ENCODE peak calls at places on chromosomes 3 and 15, in nine cellular contexts. Z, A, H, F, U, C, B, X and J are unnamed samples.

GRCh38 chr3:27085849-27086248 is 283.3 kb downstream of the NEK10 start:
- DNase-seq in Z (no peak), A (no peak), H (no peak), F (no peak), U (no peak), C (no peak), B (no peak), X (no peak), J (no peak)

GRCh38 chr3:71064976-71065763 is 518.4 kb downstream of the FOXP1 start:
- DNase-seq in Z (peak; percentile 61), A (peak; percentile 77), H (peak; percentile 56), F (peak; percentile 66), U (peak; percentile 76), C (peak; percentile 79), B (peak; percentile 45), X (peak; percentile 19), J (peak; percentile 80)

GRCh38 chr3:181316481-181316880 is 326.9 kb upstream of the DNAJC19 start:
- DNase-seq in Z (no peak), A (no peak), H (no peak), F (no peak), U (no peak), C (no peak), B (peak; percentile 55), X (no peak), J (no peak)

GRCh38 chr15:40088929-40089755 is 19.5 kb downstream of the BMF start:
- DNase-seq in Z (peak; percentile 78), A (peak; percentile 56), H (no peak), F (no peak), U (no peak), C (no peak), B (no peak), X (no peak), J (peak; percentile 98)

GRCh38 chr15:34109775-34110663 is 8.1 kb downstream of the PGBD4 start:
- DNase-seq in Z (no peak), A (no peak), H (no peak), F (no peak), U (no peak), C (no peak), B (peak; percentile 58), X (peak; percentile 25), J (no peak)

GRCh38 chr15:85672338-85673097 is 122.2 kb downstream of the KLHL25 start:
- DNase-seq in Z (no peak), A (no peak), H (no peak), F (no peak), U (no peak), C (no peak), B (no peak), X (no peak), J (no peak)

GRCh38 chr3:172317984-172318383 is 130.3 kb downstream of the GHSR start:
- DNase-seq in Z (no peak), A (peak; percentile 73), H (no peak), F (no peak), U (peak; percentile 20), C (peak; percentile 52), B (peak; percentile 85), X (no peak), J (peak; percentile 90)

GRCh38 chr3:26967531-26967930 is 345.0 kb downstream of the LRRC3B start:
- DNase-seq in Z (no peak), A (no peak), H (no peak), F (no peak), U (no peak), C (no peak), B (peak; percentile 59), X (no peak), J (no peak)

GRCh38 chr15:47711654-47712053 is 5.7 kb upstream of the SEMA6D start:
- DNase-seq in Z (no peak), A (no peak), H (no peak), F (no peak), U (no peak), C (no peak), B (peak; percentile 56), X (no peak), J (no peak)

GRCh38 chr3:183015185-183015584 is 34.8 kb upstream of the DCUN1D1 start:
- DNase-seq in Z (no peak), A (no peak), H (no peak), F (no peak), U (no peak), C (no peak), B (no peak), X (no peak), J (no peak)

GRCh38 chr3:13703071-13703470 is 154.1 kb downstream of the FBLN2 start:
- DNase-seq in Z (no peak), A (peak; percentile 37), H (no peak), F (peak; percentile 16), U (no peak), C (no peak), B (no peak), X (no peak), J (peak; percentile 3)

GRCh38 chr3:47104259-47104658 is 59.7 kb downstream of the SETD2 start:
- DNase-seq in Z (no peak), A (no peak), H (no peak), F (no peak), U (no peak), C (no peak), B (no peak), X (no peak), J (no peak)

GRCh38 chr3:151109401-151109800 is 23.9 kb downstream of the MED12L start:
- DNase-seq in Z (no peak), A (no peak), H (no peak), F (no peak), U (no peak), C (no peak), B (no peak), X (no peak), J (no peak)

GRCh38 chr3:3662610-3663009 is 136.6 kb upstream of the LRRN1 start:
- DNase-seq in Z (no peak), A (no peak), H (no peak), F (no peak), U (no peak), C (no peak), B (no peak), X (no peak), J (no peak)

GRCh38 chr3:127775398-127776109 is 46.8 kb downstream of the MGLL start:
- DNase-seq in Z (no peak), A (peak; percentile 81), H (no peak), F (no peak), U (peak; percentile 29), C (peak; percentile 36), B (no peak), X (peak; percentile 43), J (no peak)

GRCh38 chr3:52286777-52287110 is 884 bp upstream of the GLYCTK start:
- DNase-seq in Z (no peak), A (peak; percentile 67), H (no peak), F (no peak), U (no peak), C (no peak), B (no peak), X (no peak), J (no peak)

GRCh38 chr3:140365872-140366697 is 311.8 kb upstream of the TRIM42 start:
- DNase-seq in Z (no peak), A (no peak), H (no peak), F (no peak), U (no peak), C (no peak), B (peak; percentile 6), X (no peak), J (no peak)

GRCh38 chr3:37974121-37974927 is 16.3 kb upstream of the VILL start:
- DNase-seq in Z (peak; percentile 83), A (no peak), H (peak; percentile 44), F (peak; percentile 51), U (peak; percentile 83), C (peak; percentile 71), B (peak; percentile 43), X (peak; percentile 29), J (peak; percentile 79)

GRCh38 chr3:139935071-139935865 is at the start of gene CLSTN2:
- DNase-seq in Z (peak; percentile 80), A (peak; percentile 79), H (no peak), F (no peak), U (peak; percentile 78), C (peak; percentile 63), B (peak; percentile 82), X (peak; percentile 32), J (peak; percentile 83)

GRCh38 chr3:139302801-139303113 is 41.1 kb upstream of the MRPS22 start:
- DNase-seq in Z (no peak), A (no peak), H (no peak), F (no peak), U (no peak), C (no peak), B (no peak), X (no peak), J (peak; percentile 69)

GRCh38 chr15:89090791-89091666 is 2.8 kb downstream of the ABHD2 start:
- DNase-seq in Z (no peak), A (peak; percentile 87), H (peak; percentile 33), F (no peak), U (peak; percentile 83), C (no peak), B (peak; percentile 72), X (peak; percentile 45), J (peak; percentile 60)

GRCh38 chr3:158660711-158661110 is 11.7 kb downstream of the LXN start:
- DNase-seq in Z (no peak), A (no peak), H (no peak), F (no peak), U (no peak), C (no peak), B (no peak), X (no peak), J (no peak)

GRCh38 chr15:96428742-96429141 is 98.2 kb downstream of the NR2F2 start:
- DNase-seq in Z (no peak), A (no peak), H (no peak), F (peak; percentile 58), U (no peak), C (no peak), B (peak; percentile 50), X (no peak), J (peak; percentile 59)

GRCh38 chr15:67379530-67379929 is 124.9 kb downstream of the IQCH start:
- DNase-seq in Z (no peak), A (no peak), H (no peak), F (no peak), U (no peak), C (no peak), B (no peak), X (no peak), J (no peak)

GRCh38 chr3:134077649-134078081 is 47.9 kb upstream of the SLCO2A1 start:
- DNase-seq in Z (no peak), A (no peak), H (no peak), F (peak; percentile 16), U (no peak), C (no peak), B (no peak), X (no peak), J (peak; percentile 36)

GRCh38 chr3:194313642-194314430 is 37.3 kb downstream of the CPN2 start:
- DNase-seq in Z (no peak), A (peak; percentile 94), H (no peak), F (peak; percentile 43), U (peak; percentile 51), C (peak; percentile 65), B (peak; percentile 65), X (no peak), J (peak; percentile 73)

GRCh38 chr3:177282028-177282655 is 84.9 kb upstream of the TBL1XR1 start:
- DNase-seq in Z (no peak), A (no peak), H (no peak), F (no peak), U (no peak), C (no peak), B (peak; percentile 32), X (peak; percentile 72), J (no peak)

GRCh38 chr3:142888484-142889262 is at the start of gene PCOLCE2:
- DNase-seq in Z (peak; percentile 75), A (peak; percentile 66), H (no peak), F (peak; percentile 55), U (peak; percentile 33), C (peak; percentile 81), B (peak; percentile 42), X (no peak), J (peak; percentile 87)

GRCh38 chr3:11195721-11196332 is 41.5 kb downstream of the HRH1 start:
- DNase-seq in Z (peak; percentile 36), A (no peak), H (no peak), F (no peak), U (no peak), C (peak; percentile 24), B (peak; percentile 14), X (no peak), J (peak; percentile 74)

GRCh38 chr3:73815966-73816365 is 191.2 kb upstream of the PDZRN3 start:
- DNase-seq in Z (no peak), A (no peak), H (no peak), F (no peak), U (no peak), C (no peak), B (no peak), X (no peak), J (no peak)